ENCODE peak calls at places on chromosomes 2 and 18, in ten cellular contexts. L is stimulated activated CD8-positive, alpha-beta memory T cell treated with anti-CD3 and anti-CD28 coated beads, Interleukin-7, amount 100 ng/mL, for 24 hours; T is thyroid gland; O is stromal cell of bone marrow; N is GM12892; Y is NCI-H1436 treated with DMSO at 0.1 percent for 48 hours; H is AG10803; A is pancreas; K is nephron progenitor cell; J is B cell. R is an unnamed sample.

GRCh38 chr2:38074775-38075435 is 1.0 kb downstream of the CYP1B1 start:
- DNase-seq in A (peak; percentile 74), J (peak; percentile 10), O (no peak), N (no peak), Y (no peak), K (peak; percentile 63), H (peak; percentile 39), L (no peak), T (peak; percentile 31), R (no peak)

GRCh38 chr2:72883356-72883962 is 3.7 kb upstream of the SPR start:
- DNase-seq in L (no peak), A (no peak), J (no peak), H (peak; percentile 28), K (peak; percentile 89), N (no peak), O (no peak), Y (no peak), T (peak; percentile 60), R (no peak)

GRCh38 chr2:167052825-167053224 is 164.5 kb downstream of the XIRP2 start:
- DNase-seq in O (peak; percentile 12), A (no peak), L (no peak), N (no peak), K (no peak), J (no peak), Y (no peak), H (peak; percentile 4), T (no peak), R (no peak)

GRCh38 chr2:235498556-235499305 is 4.9 kb downstream of the AGAP1 start:
- DNase-seq in O (no peak), N (no peak), A (peak; percentile 92), L (no peak), J (no peak), Y (no peak), H (no peak), T (no peak), K (peak; percentile 48), R (no peak)

GRCh38 chr2:111668741-111669140 is 215.3 kb downstream of the ANAPC1 start:
- DNase-seq in A (no peak), K (no peak), L (no peak), T (no peak), Y (no peak), O (no peak), N (no peak), J (no peak), H (no peak), R (peak; percentile 53)

GRCh38 chr18:47519277-47519676 is 267.8 kb upstream of the SKOR2 start:
- DNase-seq in H (no peak), O (no peak), J (no peak), L (no peak), A (no peak), N (no peak), Y (no peak), K (no peak), T (no peak), R (no peak)

GRCh38 chr2:128424806-128425205 is 106.1 kb upstream of the HS6ST1 start:
- DNase-seq in N (no peak), H (peak; percentile 45), J (no peak), T (no peak), K (no peak), O (no peak), L (no peak), A (peak; percentile 29), Y (no peak), R (peak; percentile 36)

GRCh38 chr18:4454548-4455112 is 477 bp downstream of the DLGAP1 start:
- DNase-seq in J (no peak), N (no peak), Y (no peak), O (no peak), L (no peak), H (no peak), T (no peak), A (peak; percentile 69), K (peak; percentile 55), R (no peak)

GRCh38 chr2:24832991-24833671 is 39.9 kb downstream of the CENPO start:
- DNase-seq in H (no peak), T (no peak), J (no peak), O (no peak), N (no peak), K (no peak), Y (no peak), A (no peak), L (no peak), R (no peak)

GRCh38 chr2:45964226-45964841 is 312.9 kb downstream of the PRKCE start:
- DNase-seq in O (peak; percentile 73), L (no peak), N (no peak), A (no peak), T (peak; percentile 88), H (peak; percentile 91), K (no peak), J (no peak), Y (no peak), R (peak; percentile 77)

GRCh38 chr18:58287626-58288289 is 243.7 kb downstream of the NEDD4L start:
- DNase-seq in T (peak; percentile 38), J (no peak), H (no peak), N (no peak), Y (no peak), A (no peak), O (no peak), L (no peak), K (no peak), R (no peak)

GRCh38 chr2:21175895-21176646 is 52.3 kb downstream of the TDRD15 start:
- DNase-seq in A (no peak), Y (no peak), O (no peak), H (no peak), T (no peak), J (no peak), L (no peak), N (no peak), K (no peak), R (no peak)

GRCh38 chr2:68428132-68428531 is 39.0 kb downstream of the FBXO48 start:
- DNase-seq in T (no peak), J (no peak), L (no peak), A (no peak), H (no peak), N (no peak), Y (no peak), K (no peak), O (no peak), R (no peak)

GRCh38 chr2:61887684-61888303 is 662 bp downstream of the CCT4 start:
- DNase-seq in Y (no peak), N (no peak), L (no peak), T (no peak), O (no peak), H (peak; percentile 63), A (no peak), J (no peak), K (peak; percentile 16), R (no peak)